ENCODE peak calls at places on chromosomes 6 and 20, in four cellular contexts. F, S, W and I are unnamed samples.
A peak's percentile ranks its signal among the peaks of the same experiment; 100 is the strongest.

GRCh38 chr20:61044499-61044898 is 207.6 kb upstream of the CDH4 start:
- DNase-seq in F (no peak), S (no peak), W (no peak), I (peak; percentile 74)

GRCh38 chr20:4545526-4545925 is 176.2 kb upstream of the PRND start:
- DNase-seq in F (no peak), S (peak; percentile 57), W (no peak), I (no peak)

GRCh38 chr6:43248107-43248506 is 4.8 kb downstream of the TTBK1 start:
- DNase-seq in W (no peak), S (no peak), F (no peak), I (no peak)

GRCh38 chr6:50145125-50145524 is 95.4 kb upstream of the DEFB112 start:
- DNase-seq in F (peak; percentile 24), S (peak; percentile 12), W (no peak), I (no peak)

GRCh38 chr6:2999621-3000455 is at the start of gene NQO2:
- DNase-seq in F (peak; percentile 96), S (peak; percentile 95), W (peak; percentile 93), I (peak; percentile 100)

GRCh38 chr6:155103816-155104366 is 108.8 kb downstream of the TIAM2 start:
- DNase-seq in F (no peak), S (no peak), W (no peak), I (peak; percentile 45)

GRCh38 chr20:17992224-17992637 is 23.4 kb downstream of the MGME1 start:
- DNase-seq in W (no peak), F (no peak), S (no peak), I (no peak)

GRCh38 chr20:32709528-32710121 is 33.6 kb downstream of the COMMD7 start:
- DNase-seq in F (peak; percentile 53), S (peak; percentile 6), W (no peak), I (no peak)

GRCh38 chr6:158939255-158940170 is 60.5 kb downstream of the RSPH3 start:
- DNase-seq in F (no peak), W (no peak), S (no peak), I (peak; percentile 62)

GRCh38 chr6:139014945-139015344 is 13.6 kb upstream of the ABRACL start:
- DNase-seq in S (no peak), F (no peak), W (no peak), I (no peak)

GRCh38 chr6:89414215-89414614 is 2.1 kb upstream of the RRAGD start:
- DNase-seq in F (peak; percentile 54), W (no peak), S (no peak), I (no peak)

GRCh38 chr6:137892271-137892708 is 25.2 kb downstream of the TNFAIP3 start:
- DNase-seq in F (no peak), W (no peak), S (peak; percentile 77), I (no peak)

GRCh38 chr6:16511723-16512584 is 249.3 kb downstream of the ATXN1 start:
- DNase-seq in F (no peak), S (no peak), W (no peak), I (no peak)

GRCh38 chr6:128641701-128642100 is 121.3 kb upstream of the PTPRK start:
- DNase-seq in W (no peak), S (peak; percentile 31), F (no peak), I (no peak)

GRCh38 chr6:63816979-63817436 is 181.4 kb downstream of the PHF3 start:
- DNase-seq in F (peak; percentile 27), W (no peak), S (no peak), I (peak; percentile 50)

GRCh38 chr20:8807480-8808179 is 261.3 kb upstream of the PLCB4 start:
- DNase-seq in S (no peak), W (no peak), F (no peak), I (no peak)

GRCh38 chr6:18210707-18211106 is 53.6 kb downstream of the DEK start:
- DNase-seq in W (no peak), S (no peak), F (no peak), I (no peak)

GRCh38 chr20:603116-603640 is 6.9 kb downstream of the TCF15 start:
- DNase-seq in W (no peak), S (no peak), F (no peak), I (no peak)

GRCh38 chr6:140907235-140907634 is 1225.5 kb upstream of the GJE1 start:
- DNase-seq in S (no peak), W (no peak), F (no peak), I (no peak)

GRCh38 chr20:37859406-37860171 is 43.3 kb upstream of the VSTM2L start:
- DNase-seq in F (no peak), W (no peak), S (no peak), I (no peak)

GRCh38 chr20:37853823-37854375 is 49.0 kb upstream of the VSTM2L start:
- DNase-seq in S (no peak), W (no peak), F (no peak), I (no peak)

GRCh38 chr20:37852666-37853065 is 50.3 kb upstream of the VSTM2L start:
- DNase-seq in W (no peak), F (no peak), S (no peak), I (no peak)

GRCh38 chr20:37856932-37857660 is 45.8 kb upstream of the VSTM2L start:
- DNase-seq in S (no peak), F (no peak), W (no peak), I (no peak)
- H3K4me3 ChIP-seq in S (no peak overlapping the region), F (no peak overlapping the region), W (no peak overlapping the region), I (no peak overlapping the region)

GRCh38 chr6:47593979-47594378 is 104.4 kb upstream of the ADGRF4 start:
- DNase-seq in S (no peak), F (no peak), W (no peak), I (no peak)
- H3K36me3 ChIP-seq in S (peaks cover 65% of the 10 kb centered on the region), F (peaks cover 28% of the 10 kb centered on the region), W (peaks cover 34% of the 10 kb centered on the region), I (peaks cover 14% of the 10 kb centered on the region)

GRCh38 chr6:44932651-44933091 is 395.5 kb upstream of the RUNX2 start:
- DNase-seq in S (no peak), F (no peak), W (no peak), I (no peak)
- H3K27me3 ChIP-seq in S (no peaks in the 10 kb centered on the region), F (no peaks in the 10 kb centered on the region), W (no peaks in the 10 kb centered on the region), I (no peaks in the 10 kb centered on the region)

GRCh38 chr20:25148181-25148981 is 47.1 kb upstream of the ENTPD6 start:
- DNase-seq in S (peak; percentile 46), F (peak; percentile 12), W (peak; percentile 43), I (peak; percentile 69)

GRCh38 chr20:25146976-25147375 is 48.5 kb upstream of the ENTPD6 start:
- DNase-seq in S (no peak), F (no peak), W (no peak), I (peak; percentile 32)

GRCh38 chr20:25149986-25150385 is 45.5 kb upstream of the ENTPD6 start:
- DNase-seq in F (no peak), W (no peak), S (no peak), I (no peak)

GRCh38 chr20:25148982-25149846 is 46.3 kb upstream of the ENTPD6 start:
- DNase-seq in F (no peak), S (no peak), W (no peak), I (no peak)

GRCh38 chr20:25147716-25148115 is 47.8 kb upstream of the ENTPD6 start:
- DNase-seq in S (no peak), F (no peak), W (no peak), I (peak; percentile 51)
- H3K4me3 ChIP-seq in S (no peak overlapping the region), F (no peak overlapping the region), W (no peak overlapping the region), I (no peak overlapping the region)

DNA sequence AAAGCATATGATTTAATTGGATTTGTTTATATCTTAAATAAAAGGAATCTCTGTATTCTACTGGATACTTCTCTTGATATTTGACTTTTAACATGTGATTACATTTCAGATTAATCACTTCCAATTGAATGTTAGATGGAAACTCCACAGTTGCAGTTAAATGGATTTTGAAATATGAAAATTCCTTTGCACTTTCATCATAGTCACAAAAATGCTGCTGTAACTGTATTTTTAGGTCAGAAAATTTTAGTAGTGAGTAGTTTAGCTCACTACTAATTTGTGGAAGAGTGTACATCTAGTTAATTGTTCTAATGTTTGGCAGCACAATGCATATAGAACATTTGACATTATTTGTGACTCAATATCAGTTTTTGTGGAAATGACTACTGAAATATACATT is 26.8 kb downstream of the PTCHD4 start:
- DNase-seq in S (peak; percentile 59), W (no peak), F (no peak), I (no peak)
- H3K36me3 ChIP-seq in S (no peaks in the 10 kb centered on the region), W (no peaks in the 10 kb centered on the region), F (no peaks in the 10 kb centered on the region), I (no peaks in the 10 kb centered on the region)

DNA sequence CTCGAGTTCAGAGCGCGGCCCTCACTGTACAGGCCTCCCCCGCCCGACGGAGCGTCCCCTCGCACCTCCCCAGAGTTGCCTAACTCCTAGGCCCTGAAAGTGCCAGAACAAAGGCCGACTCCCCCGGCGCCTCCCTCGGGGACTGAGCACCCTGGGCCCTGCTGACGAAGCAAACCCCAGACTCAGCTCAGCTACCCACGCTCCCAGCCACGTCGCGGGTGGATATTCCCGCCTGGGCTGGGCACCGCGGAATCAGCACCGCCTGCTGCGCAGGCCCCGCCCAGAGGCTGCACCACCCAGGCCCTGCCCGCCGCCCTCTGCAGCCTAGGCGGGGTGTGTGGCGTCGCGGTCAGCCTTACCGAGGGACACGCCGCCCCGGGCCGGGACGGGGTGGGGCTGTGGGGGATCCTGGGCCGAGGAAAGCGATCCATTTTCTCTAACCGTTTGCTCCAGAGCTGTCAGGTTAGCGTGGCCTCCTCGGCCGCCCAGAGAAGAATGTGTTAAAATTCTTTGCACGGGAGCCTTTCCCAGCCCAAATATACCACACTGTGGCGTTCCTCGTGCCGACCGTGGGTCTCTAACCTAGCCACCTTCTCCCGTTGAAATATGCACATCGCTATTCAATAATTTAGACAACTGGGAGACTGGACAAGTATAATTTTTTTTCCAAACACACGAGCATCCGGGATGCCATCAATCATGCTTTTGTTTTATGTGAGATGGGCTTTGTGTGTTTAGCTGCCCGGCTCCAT is 31.4 kb downstream of the TFAP2A start:
- DNase-seq in W (peak; percentile 14), F (no peak), S (peak; percentile 51), I (peak; percentile 83)
- H3K27me3 ChIP-seq in W (peaks cover 81% of the 10 kb centered on the region), F (peaks cover 96% of the 10 kb centered on the region), S (peaks cover 82% of the 10 kb centered on the region), I (peaks cover 86% of the 10 kb centered on the region)

GRCh38 chr6:26306248-26306647 is 58.8 kb upstream of the BTN3A2 start:
- DNase-seq in F (no peak), S (no peak), W (no peak), I (no peak)

GRCh38 chr6:26307830-26308229 is 57.2 kb upstream of the BTN3A2 start:
- DNase-seq in W (no peak), S (no peak), F (no peak), I (no peak)

GRCh38 chr6:26302941-26303559 is 61.9 kb upstream of the BTN3A2 start:
- DNase-seq in F (no peak), S (no peak), W (no peak), I (no peak)

GRCh38 chr6:26304213-26305096 is 60.5 kb upstream of the BTN3A2 start:
- DNase-seq in F (no peak), W (peak; percentile 29), S (peak; percentile 91), I (no peak)

DNA sequence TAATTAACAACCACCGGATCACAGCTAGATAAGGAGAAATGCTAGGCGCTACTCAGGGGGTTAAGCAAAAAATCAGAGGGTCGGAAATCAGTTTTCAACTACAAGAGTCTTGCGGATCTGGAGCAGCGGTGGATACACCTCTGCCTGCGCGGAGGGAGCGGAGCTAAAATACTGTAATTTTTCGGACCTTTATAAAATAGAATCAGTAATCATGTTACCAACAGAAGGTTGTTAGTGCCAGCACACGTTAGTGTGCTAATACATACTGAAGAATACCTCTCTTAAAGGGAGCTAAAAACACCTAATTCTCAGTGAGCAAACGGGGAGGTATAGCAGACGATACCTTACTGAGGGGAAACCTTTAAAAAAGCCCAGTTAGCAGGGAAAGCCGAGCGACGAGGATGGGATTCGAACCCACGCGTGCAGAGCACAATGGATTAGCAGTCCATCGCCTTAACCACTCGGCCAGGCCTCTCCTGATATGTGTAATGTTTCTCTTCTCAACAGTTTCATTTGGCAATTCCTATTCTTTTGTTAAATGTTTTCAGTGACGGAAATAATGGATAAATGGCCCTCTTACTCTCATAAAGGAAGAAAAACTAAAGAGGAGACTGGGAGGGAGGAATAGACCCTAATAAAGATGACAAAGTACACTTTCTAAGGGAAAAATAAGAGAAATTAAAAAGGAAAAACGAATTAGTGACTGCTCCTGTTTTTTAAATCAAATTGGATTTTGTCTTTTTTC is 59.7 kb upstream of the BTN3A2 start:
- DNase-seq in S (peak; percentile 86), W (peak; percentile 66), F (peak; percentile 46), I (no peak)
- H3K4me3 ChIP-seq in S (peak overlapping the region; percentile 77), W (peak overlapping the region; percentile 57), F (peak overlapping the region; percentile 19), I (peak overlapping the region; percentile 48)

GRCh38 chr20:49292010-49292409 is 14.2 kb upstream of the ZNFX1 start:
- DNase-seq in W (no peak), S (no peak), F (no peak), I (no peak)
- H3K36me3 ChIP-seq in W (peaks cover 71% of the 10 kb centered on the region), S (peaks cover 47% of the 10 kb centered on the region), F (peaks cover 41% of the 10 kb centered on the region), I (peaks cover 20% of the 10 kb centered on the region)